ENCODE peak calls at places on chromosomes 13 and 19, in nine cellular contexts. E, I, A, U, L, X, S, G and K are unnamed samples.

GRCh38 chr19:16496613-16496983 is 404 bp downstream of the C19orf44 start:
- DNase-seq in E (no peak), I (peak; percentile 31), A (no peak), U (no peak), L (no peak), X (no peak), S (peak; percentile 20), G (no peak), K (peak; percentile 80)

GRCh38 chr13:85509512-85509911 is 289.7 kb downstream of the SLITRK6 start:
- DNase-seq in E (no peak), I (no peak), A (peak; percentile 54), U (no peak), L (no peak), X (no peak), S (no peak), G (no peak), K (no peak)

GRCh38 chr13:24130134-24130792 is 30.3 kb upstream of the SPATA13 start:
- DNase-seq in E (no peak), I (no peak), A (no peak), U (no peak), L (no peak), X (no peak), S (no peak), G (no peak), K (no peak)

GRCh38 chr19:50464348-50464747 is 12.0 kb upstream of the EMC10 start:
- DNase-seq in E (no peak), I (no peak), A (no peak), U (no peak), L (no peak), X (no peak), S (no peak), G (no peak), K (no peak)

GRCh38 chr19:10518444-10519361 is 1.5 kb upstream of the S1PR5 start:
- DNase-seq in E (no peak), I (no peak), A (no peak), U (no peak), L (peak; percentile 51), X (no peak), S (no peak), G (no peak), K (no peak)

GRCh38 chr19:39254539-39255345 is 6.1 kb upstream of the IFNL4 start:
- DNase-seq in E (peak; percentile 94), I (no peak), A (no peak), U (no peak), L (no peak), X (no peak), S (no peak), G (no peak), K (no peak)

GRCh38 chr13:29993716-29994488 is 143.5 kb upstream of the UBL3 start:
- DNase-seq in E (no peak), I (no peak), A (no peak), U (no peak), L (no peak), X (no peak), S (no peak), G (no peak), K (no peak)

GRCh38 chr13:64154514-64154913 is 2738.9 kb upstream of the PCDH20 start:
- DNase-seq in E (no peak), I (no peak), A (no peak), U (no peak), L (peak; percentile 4), X (no peak), S (no peak), G (no peak), K (no peak)

GRCh38 chr13:27919299-27919933 is 384 bp upstream of the PDX1 start:
- DNase-seq in E (peak; percentile 64), I (no peak), A (no peak), U (no peak), L (no peak), X (no peak), S (no peak), G (no peak), K (no peak)

GRCh38 chr13:51270606-51271005 is 48.4 kb downstream of the FAM124A start:
- DNase-seq in E (no peak), I (no peak), A (no peak), U (no peak), L (no peak), X (no peak), S (no peak), G (no peak), K (no peak)

GRCh38 chr13:69856331-69856730 is 251.3 kb upstream of the ATXN8OS start:
- DNase-seq in E (no peak), I (no peak), A (no peak), U (no peak), L (no peak), X (no peak), S (no peak), G (no peak), K (no peak)

GRCh38 chr19:56566904-56567273 is 379 bp upstream of the ZNF470 start:
- DNase-seq in E (no peak), I (peak; percentile 46), A (peak; percentile 22), U (peak; percentile 35), L (peak; percentile 68), X (peak; percentile 13), S (peak; percentile 47), G (no peak), K (peak; percentile 71)

GRCh38 chr13:101681834-101682233 is 229.4 kb downstream of the ITGBL1 start:
- DNase-seq in E (no peak), I (no peak), A (no peak), U (no peak), L (no peak), X (no peak), S (no peak), G (no peak), K (no peak)

GRCh38 chr19:37511186-37511585 is 4.4 kb downstream of the ZNF793 start:
- DNase-seq in E (no peak), I (no peak), A (no peak), U (no peak), L (no peak), X (no peak), S (no peak), G (no peak), K (no peak)

GRCh38 chr13:114118763-114119123 is 13.7 kb downstream of the RASA3 start:
- DNase-seq in E (no peak), I (no peak), A (no peak), U (no peak), L (peak; percentile 43), X (no peak), S (no peak), G (no peak), K (peak; percentile 62)

GRCh38 chr13:21074601-21075302 is 13.4 kb upstream of the LATS2 start:
- DNase-seq in E (no peak), I (no peak), A (no peak), U (no peak), L (no peak), X (peak; percentile 31), S (no peak), G (no peak), K (peak; percentile 78)

GRCh38 chr19:46503848-46504453 is 8.3 kb upstream of the PNMA8B start:
- DNase-seq in E (no peak), I (no peak), A (no peak), U (no peak), L (peak; percentile 74), X (no peak), S (no peak), G (no peak), K (no peak)
- TF ChIP-seq POLR2AphosphoS5 in E (no peak), I (no peak), A (no peak), U (no peak), L (no peak), X (no peak), S (no peak), G (no peak), K (no peak)

GRCh38 chr19:41551711-41552110 is 24.3 kb upstream of the CEACAM21 start:
- DNase-seq in E (no peak), I (no peak), A (no peak), U (no peak), L (no peak), X (no peak), S (no peak), G (no peak), K (no peak)

GRCh38 chr19:41551212-41551610 is 24.8 kb upstream of the CEACAM21 start:
- DNase-seq in E (no peak), I (no peak), A (no peak), U (no peak), L (no peak), X (no peak), S (no peak), G (no peak), K (peak; percentile 40)

GRCh38 chr19:41548047-41548446 is 27.9 kb upstream of the CEACAM21 start:
- DNase-seq in E (no peak), I (no peak), A (no peak), U (no peak), L (no peak), X (no peak), S (no peak), G (no peak), K (no peak)

GRCh38 chr19:41547569-41547968 is 28.4 kb upstream of the CEACAM21 start:
- DNase-seq in E (no peak), I (no peak), A (no peak), U (no peak), L (no peak), X (no peak), S (no peak), G (no peak), K (no peak)

GRCh38 chr19:41548954-41549688 is 26.8 kb upstream of the CEACAM21 start:
- DNase-seq in E (no peak), I (peak; percentile 43), A (no peak), U (peak; percentile 69), L (no peak), X (no peak), S (peak; percentile 71), G (no peak), K (no peak)
- TF ChIP-seq POLR2AphosphoS5 in E (no peak), I (peak; percentile 66), A (no peak), U (peak; percentile 46), L (no peak), X (peak; percentile 99), S (peak; percentile 83), G (peak; percentile 99), K (no peak)

GRCh38 chr19:2751438-2751830 is 11.6 kb upstream of the SLC39A3 start:
- DNase-seq in E (no peak), I (no peak), A (no peak), U (no peak), L (no peak), X (no peak), S (no peak), G (no peak), K (no peak)
- TF ChIP-seq POLR2AphosphoS5 in E (no peak), I (no peak), A (no peak), U (no peak), L (no peak), X (no peak), S (no peak), G (no peak), K (no peak)

GRCh38 chr19:35744688-35745327 is 410 bp downstream of the U2AF1L4 start:
- DNase-seq in E (peak; percentile 83), I (peak; percentile 96), A (peak; percentile 95), U (peak; percentile 90), L (peak; percentile 86), X (peak; percentile 66), S (peak; percentile 97), G (peak; percentile 74), K (peak; percentile 99)
- TF ChIP-seq POLR2AphosphoS5 in E (peak; percentile 66), I (no peak), A (peak; percentile 33), U (peak; percentile 53), L (peak; percentile 53), X (peak; percentile 87), S (no peak), G (peak; percentile 91), K (no peak)